ENCODE peak calls at places on chromosomes 6 and 20, in nine cellular contexts. O, W, D, V, L, G, P, Z and F are unnamed samples.

GRCh38 chr20:36121981-36122930 is 32.3 kb upstream of the EPB41L1 start:
- DNase-seq in O (no peak), W (no peak), D (peak), V (no peak), L (no peak), G (no peak), P (no peak), Z (no peak), F (peak)

GRCh38 chr6:139988702-139989101 is 614.3 kb upstream of the CITED2 start:
- DNase-seq in O (no peak), W (no peak), D (no peak), V (no peak), L (no peak), G (no peak), P (no peak), Z (no peak), F (no peak)

GRCh38 chr6:55496201-55496600 is 82.8 kb downstream of the HMGCLL1 start:
- DNase-seq in O (no peak), W (no peak), D (no peak), V (no peak), L (no peak), G (no peak), P (no peak), Z (no peak), F (no peak)

GRCh38 chr6:159821111-159821510 is 21.0 kb downstream of the PNLDC1 start:
- DNase-seq in O (no peak), W (no peak), D (no peak), V (no peak), L (no peak), G (no peak), P (no peak), Z (no peak), F (no peak)

GRCh38 chr20:62627901-62628612 is 14.2 kb upstream of the SLCO4A1 start:
- DNase-seq in O (no peak), W (no peak), D (no peak), V (no peak), L (no peak), G (no peak), P (no peak), Z (no peak), F (peak)

GRCh38 chr6:164148789-164149188 is 734.3 kb downstream of the QKI start:
- DNase-seq in O (no peak), W (no peak), D (no peak), V (no peak), L (no peak), G (peak), P (no peak), Z (no peak), F (no peak)

GRCh38 chr6:127518710-127519468 is at the start of gene MTCL3:
- DNase-seq in O (no peak), W (no peak), D (no peak), V (no peak), L (peak), G (no peak), P (peak), Z (no peak), F (no peak)

GRCh38 chr6:162177733-162178132 is 549.8 kb downstream of the PRKN start:
- DNase-seq in O (no peak), W (no peak), D (no peak), V (no peak), L (peak), G (peak), P (no peak), Z (no peak), F (no peak)

GRCh38 chr6:139109558-139109957 is 25.3 kb upstream of the HECA start:
- DNase-seq in O (no peak), W (no peak), D (no peak), V (no peak), L (peak), G (peak), P (no peak), Z (no peak), F (peak)

GRCh38 chr6:26493258-26493657 is 6.8 kb upstream of the BTN1A1 start:
- DNase-seq in O (no peak), W (no peak), D (no peak), V (no peak), L (no peak), G (peak), P (no peak), Z (no peak), F (peak)

GRCh38 chr20:47508228-47508752 is 6.6 kb downstream of the NCOA3 start:
- DNase-seq in O (no peak), W (no peak), D (no peak), V (no peak), L (no peak), G (no peak), P (no peak), Z (no peak), F (no peak)

GRCh38 chr6:13662651-13663334 is 47.7 kb downstream of the NOL7 start:
- DNase-seq in O (no peak), W (no peak), D (no peak), V (no peak), L (no peak), G (no peak), P (no peak), Z (no peak), F (no peak)

GRCh38 chr6:39794231-39794630 is 2.1 kb downstream of the DAAM2 start:
- DNase-seq in O (no peak), W (no peak), D (no peak), V (no peak), L (no peak), G (no peak), P (no peak), Z (no peak), F (no peak)

GRCh38 chr6:41426888-41427641 is 91.7 kb downstream of the NCR2 start:
- DNase-seq in O (no peak), W (no peak), D (no peak), V (no peak), L (no peak), G (no peak), P (no peak), Z (no peak), F (no peak)

GRCh38 chr6:166757226-166758135 is 130.4 kb upstream of the RPS6KA2 start:
- DNase-seq in O (no peak), W (no peak), D (peak), V (no peak), L (no peak), G (no peak), P (peak), Z (no peak), F (no peak)

GRCh38 chr6:36604090-36605060 is 10.2 kb downstream of the SRSF3 start:
- DNase-seq in O (no peak), W (no peak), D (no peak), V (no peak), L (no peak), G (no peak), P (no peak), Z (no peak), F (no peak)